ENCODE peak calls at places on chromosomes 5 and 9, in five cellular contexts. H is tibial nerve, X is left ventricle myocardium inferior, V is lower leg skin, Y is keratinocyte. A is an unnamed sample.

GRCh38 chr5:172007153-172007794 is 836 bp upstream of the FBXW11 start:
- DNase-seq in Y (no peak), V (no peak), X (no peak), H (no peak), A (peak)

GRCh38 chr5:93587919-93588585 is 5.0 kb downstream of the NR2F1 start:
- DNase-seq in X (no peak), V (no peak), H (no peak), Y (no peak), A (no peak)

GRCh38 chr9:72292184-72292787 is 72.7 kb downstream of the ZFAND5 start:
- DNase-seq in X (no peak), V (no peak), Y (no peak), H (no peak), A (peak)

GRCh38 chr5:145811834-145812625 is 23.1 kb downstream of the PRELID2 start:
- DNase-seq in H (peak), X (no peak), Y (no peak), V (no peak), A (peak)

GRCh38 chr9:122551371-122551770 is 1.5 kb upstream of the OR1N2 start:
- DNase-seq in H (no peak), V (no peak), Y (no peak), X (no peak), A (no peak)

GRCh38 chr9:134488251-134488900 is 153.2 kb upstream of the COL5A1 start:
- DNase-seq in V (no peak), Y (no peak), H (no peak), X (peak), A (no peak)

GRCh38 chr9:114434878-114435311 is 47.1 kb upstream of the AKNA start:
- DNase-seq in Y (no peak), H (no peak), X (no peak), V (no peak), A (peak)

GRCh38 chr9:93297659-93298497 is 113.9 kb downstream of the WNK2 start:
- DNase-seq in H (no peak), Y (no peak), X (no peak), V (no peak), A (no peak)

GRCh38 chr9:136901516-136902258 is 15.4 kb downstream of the TRAF2 start:
- DNase-seq in V (peak), Y (peak), H (no peak), X (no peak), A (peak)

GRCh38 chr9:32705059-32705458 is 69.6 kb upstream of the TAF1L start:
- DNase-seq in V (no peak), Y (no peak), H (no peak), X (no peak), A (no peak)

GRCh38 chr5:93956006-93956405 is 214.6 kb upstream of the POU5F2 start:
- DNase-seq in Y (no peak), H (no peak), X (no peak), V (no peak), A (no peak)

GRCh38 chr5:131148835-131149234 is 16.2 kb downstream of the HINT1 start:
- DNase-seq in X (no peak), H (no peak), Y (no peak), V (no peak), A (no peak)

GRCh38 chr5:162272417-162272816 is 204.8 kb downstream of the GABRG2 start:
- DNase-seq in X (no peak), Y (no peak), V (no peak), H (no peak), A (no peak)

GRCh38 chr9:133405508-133406009 is 12.3 kb downstream of the REXO4 start:
- DNase-seq in X (no peak), Y (no peak), H (no peak), V (no peak), A (no peak)

GRCh38 chr9:82722556-82722955 is 340.4 kb downstream of the RASEF start:
- DNase-seq in X (no peak), Y (no peak), H (no peak), V (no peak), A (no peak)

GRCh38 chr9:135346438-135347050 is 133.0 kb upstream of the PPP1R26 start:
- DNase-seq in Y (no peak), V (no peak), X (no peak), H (no peak), A (no peak)

GRCh38 chr5:127563133-127563532 is 45.7 kb downstream of the PRRC1 start:
- DNase-seq in V (no peak), H (no peak), X (no peak), Y (no peak), A (no peak)

GRCh38 chr5:155049569-155050383 is 36.2 kb downstream of the KIF4B start:
- DNase-seq in Y (no peak), X (no peak), V (no peak), H (no peak), A (peak)

GRCh38 chr5:64987768-64988167 is 219.0 kb downstream of the CWC27 start:
- DNase-seq in H (no peak), V (no peak), X (no peak), Y (no peak), A (no peak)

GRCh38 chr9:125999504-125999881 is 252.3 kb downstream of the PBX3 start:
- DNase-seq in V (no peak), Y (no peak), H (no peak), X (no peak), A (no peak)

GRCh38 chr5:178125253-178125916 is 5.4 kb upstream of the RMND5B start:
- DNase-seq in Y (no peak), H (peak), V (no peak), X (peak), A (no peak)

GRCh38 chr9:138053996-138054752 is 176.6 kb downstream of the CACNA1B start:
- DNase-seq in H (no peak), X (no peak), V (no peak), Y (no peak), A (no peak)

GRCh38 chr5:98314262-98314661 is 459.2 kb upstream of the RGMB start:
- DNase-seq in X (no peak), Y (no peak), H (no peak), V (no peak), A (no peak)

GRCh38 chr9:108207611-108208051 is 648.2 kb downstream of the ACTL7B start:
- DNase-seq in V (no peak), H (no peak), Y (no peak), X (no peak), A (no peak)

GRCh38 chr9:68970150-68970549 is 43.8 kb downstream of the PRKACG start:
- DNase-seq in X (no peak), V (no peak), Y (no peak), H (no peak), A (no peak)

GRCh38 chr5:100846722-100847121 is 56.4 kb downstream of the ST8SIA4 start:
- DNase-seq in H (no peak), Y (no peak), V (no peak), X (no peak), A (no peak)

GRCh38 chr5:17118631-17119030 is 98.8 kb upstream of the BASP1 start:
- DNase-seq in V (peak), Y (peak), X (no peak), H (peak), A (peak)

GRCh38 chr9:110125763-110126351 is 82.1 kb downstream of the C9orf152 start:
- DNase-seq in H (no peak), Y (no peak), X (no peak), V (no peak), A (no peak)

GRCh38 chr9:107784235-107784958 is 294.8 kb upstream of the KLF4 start:
- DNase-seq in X (peak), H (peak), Y (no peak), V (peak), A (peak)

GRCh38 chr9:69798737-69799136 is 21.9 kb upstream of the CFAP95 start:
- DNase-seq in H (no peak), V (no peak), X (no peak), Y (no peak), A (no peak)

GRCh38 chr5:39462211-39462610 is 37.4 kb upstream of the DAB2 start:
- DNase-seq in Y (no peak), X (no peak), V (no peak), H (no peak), A (no peak)

GRCh38 chr5:145350501-145350900 is 484.6 kb downstream of the PRELID2 start:
- DNase-seq in X (no peak), Y (peak), H (no peak), V (no peak), A (no peak)

DNA sequence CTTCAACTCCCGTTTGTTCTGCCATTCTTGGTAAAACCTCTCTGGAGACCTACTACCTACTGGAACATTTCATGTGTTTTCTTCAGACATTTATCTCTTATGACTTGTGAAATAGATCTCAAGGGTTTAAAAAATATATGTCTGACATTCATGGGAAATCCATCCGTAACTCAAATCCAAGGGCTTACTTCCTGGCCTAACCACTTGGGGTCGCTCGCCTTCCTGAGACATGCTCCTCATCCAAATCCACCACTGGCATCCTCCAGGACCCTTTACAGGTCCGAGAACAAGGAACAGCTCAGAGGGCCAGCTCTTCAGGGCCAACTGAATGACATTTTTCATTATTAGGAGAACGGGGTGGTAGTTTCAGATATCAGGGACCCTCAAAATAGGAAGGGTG is 235.1 kb upstream of the TUT7 start:
- DNase-seq in V (no peak), X (no peak), H (no peak), Y (no peak), A (no peak)
- H3K4me3 ChIP-seq in V (no peak), X (no peak), H (no peak), Y (no peak), A (no peak)

GRCh38 chr9:27714388-27714787 is 141.1 kb upstream of the C9orf72 start:
- DNase-seq in Y (no peak), X (no peak), H (no peak), V (no peak), A (no peak)
- TF ChIP-seq CTCF in Y (peak), X (no peak), H (no peak), V (no peak), A (no peak)

DNA sequence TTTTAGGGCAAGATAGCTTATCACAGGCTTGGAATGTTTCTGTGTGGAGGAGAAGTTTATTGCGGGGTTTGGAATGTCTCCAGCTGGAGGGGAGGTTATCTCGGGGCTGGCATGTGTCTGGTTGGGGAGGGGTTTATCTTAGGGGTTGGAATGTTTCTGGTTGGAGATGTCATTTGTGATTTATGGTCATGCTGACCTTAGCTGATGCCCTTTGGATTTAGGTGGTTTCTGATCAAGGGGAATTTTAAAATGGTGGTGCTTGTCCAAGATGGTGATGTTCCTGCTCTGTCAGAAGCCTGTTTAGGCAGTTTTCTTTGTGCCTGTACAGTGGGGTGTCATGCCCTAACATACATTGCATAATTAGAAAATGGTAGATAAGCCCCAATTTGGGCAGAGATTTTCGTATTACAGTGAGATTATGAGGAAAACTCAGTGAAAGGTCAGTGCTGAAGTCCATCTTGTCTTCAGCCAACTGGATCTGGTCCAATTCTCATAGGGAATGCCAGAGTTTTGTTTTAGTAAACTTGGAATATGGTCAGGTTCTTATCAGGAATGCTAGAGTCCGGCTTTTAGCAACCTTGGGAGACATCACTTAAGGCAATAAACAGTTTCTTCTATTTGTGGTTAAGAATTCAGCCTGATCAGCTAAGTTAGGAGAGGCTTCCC is 14.3 kb downstream of the CDK20 start:
- DNase-seq in Y (no peak), V (no peak), H (no peak), X (no peak), A (no peak)
- H3K4me3 ChIP-seq in Y (no peak), V (no peak), H (no peak), X (no peak), A (no peak)

GRCh38 chr5:54445691-54446090 is 9.8 kb upstream of the HSPB3 start:
- DNase-seq in V (no peak), X (no peak), H (no peak), Y (no peak), A (no peak)

GRCh38 chr5:54440456-54440893 is 15.0 kb upstream of the HSPB3 start:
- DNase-seq in H (no peak), Y (no peak), V (no peak), X (no peak), A (peak)

GRCh38 chr5:54442271-54442670 is 13.2 kb upstream of the HSPB3 start:
- DNase-seq in Y (no peak), H (no peak), X (no peak), V (no peak), A (no peak)

GRCh38 chr5:54446169-54446786 is 9.2 kb upstream of the HSPB3 start:
- DNase-seq in Y (no peak), H (no peak), X (peak), V (no peak), A (no peak)

DNA sequence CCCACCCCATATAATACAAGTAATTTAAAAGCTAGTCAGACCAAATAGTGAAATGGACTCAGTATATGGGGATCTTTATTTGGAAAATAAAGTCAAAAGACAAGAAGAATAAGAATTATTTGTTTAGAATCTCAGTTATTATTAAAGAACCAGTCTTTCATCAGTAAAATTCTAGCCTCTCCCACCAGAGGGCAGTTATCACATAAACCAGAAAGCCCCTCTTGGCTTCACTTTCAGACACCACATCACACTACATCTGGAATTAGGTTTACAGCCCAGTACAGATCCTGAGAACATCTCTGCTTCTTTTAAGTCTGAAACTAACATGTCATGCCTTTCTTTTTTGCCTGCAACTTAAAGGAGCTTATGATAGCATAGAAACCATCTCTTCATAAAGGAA is 12.2 kb upstream of the HSPB3 start:
- DNase-seq in X (no peak), H (peak), V (no peak), Y (no peak), A (peak)
- TF ChIP-seq CTCF in X (peak), H (no peak), V (no peak), Y (no peak), A (peak)

DNA sequence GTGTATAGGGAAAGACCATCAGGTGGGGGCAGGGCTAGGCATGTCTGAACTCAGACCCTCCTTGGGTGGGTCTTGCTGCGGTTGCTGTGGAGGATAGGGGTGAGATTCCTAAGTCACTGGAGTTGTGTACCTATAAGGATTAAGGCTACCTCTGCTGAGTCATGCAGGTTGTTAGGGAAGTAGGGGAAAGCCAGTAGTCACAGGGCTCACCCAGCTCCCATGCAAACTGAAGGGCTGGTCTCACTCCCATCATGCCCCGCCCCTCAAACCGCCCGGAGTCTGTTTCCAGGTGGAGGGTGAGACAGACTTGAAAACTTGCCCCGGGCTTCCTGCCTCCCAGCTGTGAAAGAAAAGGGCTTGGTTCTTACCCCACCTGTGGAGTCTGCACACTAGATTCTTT is 161.8 kb downstream of the CAVIN4 start:
- DNase-seq in X (no peak), Y (no peak), V (no peak), H (no peak), A (no peak)
- H3K4me3 ChIP-seq in X (no peak), Y (no peak), V (no peak), H (no peak), A (no peak)

DNA sequence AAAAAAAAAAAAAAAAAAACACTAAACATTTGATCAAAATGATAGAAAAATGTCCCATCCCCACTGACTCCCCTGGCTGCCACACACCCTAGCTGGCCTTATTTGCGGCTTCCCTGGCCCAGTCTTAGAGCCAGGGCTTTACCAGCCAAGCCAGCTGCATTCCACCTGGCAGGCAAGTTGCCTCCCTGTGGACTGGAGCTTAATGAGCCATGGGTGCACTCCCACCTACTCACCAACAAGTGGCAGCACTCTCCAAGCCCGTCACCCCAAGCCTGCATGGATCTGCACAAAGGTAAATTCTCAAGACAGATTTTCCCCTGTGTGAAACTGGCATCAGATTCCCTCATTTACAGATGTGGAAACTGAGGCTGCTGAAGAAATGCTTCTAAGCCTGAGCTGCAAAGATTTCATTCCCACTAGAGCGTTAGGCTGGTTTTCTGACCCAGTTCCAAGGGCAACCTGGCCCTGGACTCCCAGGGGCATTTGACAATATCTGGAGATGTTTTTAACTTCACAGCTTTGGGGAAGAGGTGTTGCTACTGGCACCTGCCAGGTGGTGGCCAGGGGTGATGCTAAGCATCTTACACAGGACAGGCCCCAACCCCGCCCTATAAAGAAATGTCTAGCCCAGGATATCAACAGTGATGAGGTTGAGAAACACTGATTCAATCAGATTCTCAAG is 21.9 kb upstream of the VDAC1 start:
- DNase-seq in Y (no peak), X (no peak), V (no peak), H (no peak), A (peak)
- TF ChIP-seq CTCF in Y (peak), X (peak), V (no peak), H (peak), A (peak)

GRCh38 chr5:75466317-75466716 is 45.1 kb downstream of the CERT1 start:
- DNase-seq in Y (no peak), V (no peak), X (no peak), H (no peak), A (no peak)

GRCh38 chr5:75461679-75462078 is 49.8 kb downstream of the CERT1 start:
- DNase-seq in V (no peak), X (no peak), Y (no peak), H (no peak), A (no peak)

GRCh38 chr5:75465480-75465879 is 45.9 kb downstream of the CERT1 start:
- DNase-seq in Y (no peak), H (no peak), V (no peak), X (no peak), A (no peak)

GRCh38 chr5:75460947-75461346 is 50.5 kb downstream of the CERT1 start:
- DNase-seq in Y (no peak), X (no peak), V (no peak), H (no peak), A (peak)

GRCh38 chr5:75463726-75464125 is 47.7 kb downstream of the CERT1 start:
- DNase-seq in H (no peak), X (no peak), Y (no peak), V (no peak), A (no peak)
- H3K4me3 ChIP-seq in H (no peak), X (no peak), Y (no peak), V (no peak), A (no peak)

GRCh38 chr9:14033067-14033466 is 280.9 kb downstream of the NFIB start:
- DNase-seq in H (no peak), V (no peak), Y (no peak), X (no peak), A (no peak)

GRCh38 chr9:14031761-14032279 is 282.1 kb downstream of the NFIB start:
- DNase-seq in Y (no peak), X (no peak), V (no peak), H (no peak), A (no peak)

GRCh38 chr9:14037331-14037730 is 276.6 kb downstream of the NFIB start:
- DNase-seq in Y (no peak), X (no peak), H (no peak), V (no peak), A (no peak)
- TF ChIP-seq CTCF in Y (no peak), X (no peak), H (no peak), V (no peak), A (no peak)